ENCODE peak calls at places on chromosomes 12 and 14, in five cellular contexts. One of them, this sample, is unnamed.

GRCh38 chr14:72675126-72675525 is 218.8 kb downstream of the DPF3 start:
- DNase-seq in endothelial cell: no peak
- DNase-seq in MCF 10A: no peak
- DNase-seq in HFFc6: no peak
- DNase-seq in suprapubic skin: no peak
- DNase-seq in this sample: no peak

GRCh38 chr12:131108171-131108955 is 154.7 kb downstream of the ADGRD1 start:
- DNase-seq in endothelial cell: no peak
- DNase-seq in MCF 10A: no peak
- DNase-seq in HFFc6: no peak
- DNase-seq in suprapubic skin: peak
- DNase-seq in this sample: no peak

GRCh38 chr14:106556665-106557289 is 1030.4 kb downstream of the TMEM121 start:
- DNase-seq in suprapubic skin: no peak
- DNase-seq in HFFc6: no peak
- DNase-seq in endothelial cell: no peak
- DNase-seq in MCF 10A: peak
- DNase-seq in this sample: no peak

GRCh38 chr12:42135264-42135814 is 9.3 kb downstream of the GXYLT1 start:
- DNase-seq in MCF 10A: peak
- DNase-seq in endothelial cell: no peak
- DNase-seq in HFFc6: peak
- DNase-seq in suprapubic skin: no peak
- DNase-seq in this sample: no peak

GRCh38 chr14:82390586-82390985 is 856.9 kb upstream of the SEL1L start:
- DNase-seq in suprapubic skin: no peak
- DNase-seq in endothelial cell: no peak
- DNase-seq in HFFc6: no peak
- DNase-seq in MCF 10A: no peak
- DNase-seq in this sample: no peak

GRCh38 chr12:25135531-25136154 is 59.3 kb downstream of the DNAI7 start:
- DNase-seq in suprapubic skin: no peak
- DNase-seq in HFFc6: peak
- DNase-seq in MCF 10A: peak
- DNase-seq in endothelial cell: peak
- DNase-seq in this sample: no peak

GRCh38 chr14:74649673-74650072 is 37.6 kb upstream of the LTBP2 start:
- DNase-seq in MCF 10A: peak
- DNase-seq in suprapubic skin: no peak
- DNase-seq in HFFc6: peak
- DNase-seq in endothelial cell: no peak
- DNase-seq in this sample: no peak

GRCh38 chr12:65891987-65892481 is 67.8 kb downstream of the HMGA2 start:
- DNase-seq in HFFc6: peak
- DNase-seq in endothelial cell: no peak
- DNase-seq in suprapubic skin: peak
- DNase-seq in MCF 10A: peak
- DNase-seq in this sample: peak

GRCh38 chr14:90545431-90545830 is 148.6 kb downstream of the CALM1 start:
- DNase-seq in suprapubic skin: no peak
- DNase-seq in MCF 10A: no peak
- DNase-seq in HFFc6: no peak
- DNase-seq in endothelial cell: no peak
- DNase-seq in this sample: no peak

GRCh38 chr14:36221097-36221496 is 44.6 kb upstream of the PTCSC3 start:
- DNase-seq in suprapubic skin: no peak
- DNase-seq in HFFc6: no peak
- DNase-seq in MCF 10A: no peak
- DNase-seq in endothelial cell: no peak
- DNase-seq in this sample: no peak

GRCh38 chr12:27870939-27871338 is 90.9 kb upstream of the MANSC4 start:
- DNase-seq in suprapubic skin: no peak
- DNase-seq in MCF 10A: no peak
- DNase-seq in HFFc6: peak
- DNase-seq in endothelial cell: no peak
- DNase-seq in this sample: no peak

GRCh38 chr14:50544911-50545310 is 12.5 kb upstream of the MAP4K5 start:
- DNase-seq in MCF 10A: peak
- DNase-seq in suprapubic skin: no peak
- DNase-seq in HFFc6: no peak
- DNase-seq in endothelial cell: no peak
- DNase-seq in this sample: no peak

GRCh38 chr14:58817846-58818245 is 180.1 kb downstream of the DACT1 start:
- DNase-seq in suprapubic skin: no peak
- DNase-seq in endothelial cell: no peak
- DNase-seq in HFFc6: no peak
- DNase-seq in MCF 10A: no peak
- DNase-seq in this sample: no peak

GRCh38 chr14:99596071-99596627 is 7.9 kb downstream of the CCDC85C start:
- DNase-seq in suprapubic skin: no peak
- DNase-seq in MCF 10A: no peak
- DNase-seq in endothelial cell: peak
- DNase-seq in HFFc6: no peak
- DNase-seq in this sample: no peak

GRCh38 chr12:94305293-94305957 is 154.2 kb downstream of the CEP83 start:
- DNase-seq in suprapubic skin: no peak
- DNase-seq in MCF 10A: no peak
- DNase-seq in endothelial cell: no peak
- DNase-seq in HFFc6: peak
- DNase-seq in this sample: no peak

GRCh38 chr14:64948612-64949210 is 6.2 kb upstream of the GPX2 start:
- DNase-seq in endothelial cell: no peak
- DNase-seq in MCF 10A: no peak
- DNase-seq in HFFc6: no peak
- DNase-seq in suprapubic skin: peak
- DNase-seq in this sample: no peak

DNA sequence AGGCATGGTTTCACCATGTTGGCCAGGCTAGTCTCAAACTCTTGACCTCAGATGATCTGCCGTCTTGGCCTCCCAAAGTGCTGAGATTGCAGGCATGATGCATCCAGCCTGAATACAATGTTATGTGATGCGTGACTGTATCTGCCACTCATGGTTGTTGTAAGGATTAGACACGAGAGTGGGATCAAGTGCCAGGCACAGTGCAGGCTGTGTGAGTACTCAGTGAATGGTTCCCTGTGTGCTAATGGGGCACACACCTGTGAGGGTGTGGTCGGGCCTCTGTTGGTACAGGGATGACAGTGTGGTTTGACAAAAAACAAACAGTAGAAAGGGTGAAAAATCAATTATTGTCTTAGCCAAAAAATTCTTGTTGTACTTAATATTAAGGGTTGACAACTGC is 61.8 kb downstream of the TECPR2 start:
- DNase-seq in endothelial cell: no peak
- DNase-seq in HFFc6: no peak
- DNase-seq in suprapubic skin: peak
- DNase-seq in MCF 10A: no peak
- DNase-seq in this sample: no peak
- TF ChIP-seq CTCF in endothelial cell: no peak
- TF ChIP-seq CTCF in HFFc6: no peak
- TF ChIP-seq CTCF in suprapubic skin: no peak
- TF ChIP-seq CTCF in MCF 10A: no peak
- TF ChIP-seq CTCF in this sample: no peak

GRCh38 chr14:24139272-24139934 is 2.0 kb downstream of the EMC9 start:
- DNase-seq in MCF 10A: no peak
- DNase-seq in suprapubic skin: no peak
- DNase-seq in HFFc6: no peak
- DNase-seq in endothelial cell: no peak
- DNase-seq in this sample: no peak
- TF ChIP-seq CTCF in MCF 10A: no peak
- TF ChIP-seq CTCF in suprapubic skin: no peak
- TF ChIP-seq CTCF in HFFc6: no peak
- TF ChIP-seq CTCF in endothelial cell: no peak
- TF ChIP-seq CTCF in this sample: no peak

GRCh38 chr14:100901391-100902183 is 1.9 kb downstream of the RTL1 start:
- DNase-seq in endothelial cell: no peak
- DNase-seq in HFFc6: no peak
- DNase-seq in suprapubic skin: peak
- DNase-seq in MCF 10A: no peak
- DNase-seq in this sample: no peak

GRCh38 chr14:100903672-100904185 is at the start of gene RTL1:
- DNase-seq in HFFc6: no peak
- DNase-seq in MCF 10A: no peak
- DNase-seq in suprapubic skin: peak
- DNase-seq in endothelial cell: no peak
- DNase-seq in this sample: no peak

GRCh38 chr14:100902792-100903191 is 730 bp downstream of the RTL1 start:
- DNase-seq in endothelial cell: no peak
- DNase-seq in HFFc6: no peak
- DNase-seq in MCF 10A: no peak
- DNase-seq in suprapubic skin: no peak
- DNase-seq in this sample: no peak

GRCh38 chr14:100900837-100901390 is 2.6 kb downstream of the RTL1 start:
- DNase-seq in suprapubic skin: peak
- DNase-seq in MCF 10A: peak
- DNase-seq in HFFc6: no peak
- DNase-seq in endothelial cell: peak
- DNase-seq in this sample: no peak

GRCh38 chr14:100902295-100902694 is 1.2 kb downstream of the RTL1 start:
- DNase-seq in HFFc6: no peak
- DNase-seq in endothelial cell: no peak
- DNase-seq in suprapubic skin: no peak
- DNase-seq in MCF 10A: peak
- DNase-seq in this sample: no peak
- TF ChIP-seq CTCF in HFFc6: peak
- TF ChIP-seq CTCF in endothelial cell: no peak
- TF ChIP-seq CTCF in suprapubic skin: no peak
- TF ChIP-seq CTCF in MCF 10A: peak
- TF ChIP-seq CTCF in this sample: no peak

GRCh38 chr12:129773170-129773493 is 130.7 kb downstream of the TMEM132D start:
- DNase-seq in endothelial cell: no peak
- DNase-seq in HFFc6: no peak
- DNase-seq in MCF 10A: peak
- DNase-seq in suprapubic skin: no peak
- DNase-seq in this sample: no peak
- TF ChIP-seq CTCF in endothelial cell: no peak
- TF ChIP-seq CTCF in HFFc6: no peak
- TF ChIP-seq CTCF in MCF 10A: no peak
- TF ChIP-seq CTCF in suprapubic skin: no peak
- TF ChIP-seq CTCF in this sample: no peak

GRCh38 chr12:118498171-118498570 is 121.8 kb downstream of the SUDS3 start:
- DNase-seq in MCF 10A: no peak
- DNase-seq in HFFc6: peak
- DNase-seq in endothelial cell: no peak
- DNase-seq in suprapubic skin: no peak
- DNase-seq in this sample: no peak
- TF ChIP-seq CTCF in MCF 10A: no peak
- TF ChIP-seq CTCF in HFFc6: no peak
- TF ChIP-seq CTCF in endothelial cell: no peak
- TF ChIP-seq CTCF in suprapubic skin: no peak
- TF ChIP-seq CTCF in this sample: no peak

DNA sequence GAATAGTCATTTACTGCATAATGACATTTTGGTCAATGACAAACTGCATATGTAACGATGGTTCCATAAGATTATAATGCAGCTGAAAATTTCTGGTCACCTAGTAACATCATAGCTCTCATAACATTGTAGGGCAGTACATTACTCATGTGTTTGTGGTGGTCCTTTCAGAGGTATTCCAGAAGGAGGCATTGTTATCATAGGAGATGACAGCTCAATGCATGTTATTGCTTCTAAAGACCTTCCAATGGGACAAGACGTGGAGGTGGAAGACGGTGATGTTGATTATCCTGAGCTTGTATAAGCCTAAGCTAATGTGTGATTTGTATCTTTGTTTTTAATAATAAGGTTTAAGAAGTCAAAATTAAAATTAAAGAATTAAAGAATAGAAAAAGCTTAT is 43.8 kb upstream of the TSPAN11 start:
- DNase-seq in suprapubic skin: no peak
- DNase-seq in MCF 10A: no peak
- DNase-seq in endothelial cell: no peak
- DNase-seq in HFFc6: no peak
- DNase-seq in this sample: no peak
- TF ChIP-seq CTCF in suprapubic skin: no peak
- TF ChIP-seq CTCF in MCF 10A: no peak
- TF ChIP-seq CTCF in endothelial cell: no peak
- TF ChIP-seq CTCF in HFFc6: no peak
- TF ChIP-seq CTCF in this sample: no peak

This sample was measured in ascending aorta.